ENCODE peak calls at places on chromosomes 11 and 22, in four cellular contexts. B is fibroblast of lung, R is caudate nucleus, H is right atrium auricular region. X is an unnamed sample.

GRCh38 chr11:35144103-35144741 is 5.3 kb downstream of the CD44 start:
- DNase-seq in B (peak; percentile 73), H (no peak), R (no peak), X (peak; percentile 84)

GRCh38 chr11:78812513-78813293 is 238.0 kb upstream of the NARS2 start:
- DNase-seq in B (peak; percentile 59), R (no peak), H (no peak), X (peak; percentile 57)

GRCh38 chr11:79342686-79343085 is 98.1 kb downstream of the TENM4 start:
- DNase-seq in R (no peak), B (no peak), H (no peak), X (no peak)

GRCh38 chr11:75384438-75385080 is 14.8 kb upstream of the RPS3 start:
- DNase-seq in R (peak; percentile 55), B (peak; percentile 66), H (peak; percentile 78), X (peak; percentile 47)

GRCh38 chr22:38202437-38203089 is 769 bp downstream of the MAFF start:
- DNase-seq in H (peak; percentile 93), R (peak; percentile 4), B (peak; percentile 94), X (peak; percentile 92)

GRCh38 chr11:28860898-28861297 is 752.7 kb downstream of the METTL15 start:
- DNase-seq in B (peak; percentile 63), R (no peak), H (no peak), X (peak; percentile 74)

GRCh38 chr11:13040969-13041561 is 31.9 kb downstream of the RASSF10 start:
- DNase-seq in H (no peak), B (no peak), R (no peak), X (no peak)

GRCh38 chr11:28738549-28738948 is 630.4 kb downstream of the METTL15 start:
- DNase-seq in R (no peak), B (no peak), H (no peak), X (peak; percentile 34)

GRCh38 chr11:88421530-88421929 is 84.0 kb upstream of the CTSC start:
- DNase-seq in H (no peak), R (no peak), B (no peak), X (peak; percentile 48)

GRCh38 chr11:70525466-70525865 is 127.1 kb downstream of the CTTN start:
- DNase-seq in R (no peak), B (no peak), H (no peak), X (no peak)

GRCh38 chr11:72635309-72635915 is 38.8 kb downstream of the PDE2A start:
- DNase-seq in H (no peak), R (no peak), B (no peak), X (no peak)

GRCh38 chr11:18371279-18371678 is 23.1 kb upstream of the LDHA start:
- DNase-seq in B (no peak), R (no peak), H (no peak), X (no peak)

GRCh38 chr11:76166314-76166713 is 40.0 kb downstream of the WNT11 start:
- DNase-seq in H (no peak), B (no peak), R (no peak), X (no peak)

GRCh38 chr22:47013861-47014635 is 251.6 kb downstream of the TBC1D22A start:
- DNase-seq in H (no peak), R (no peak), B (no peak), X (no peak)

GRCh38 chr11:23370580-23371275 is 510.5 kb upstream of the CCDC179 start:
- DNase-seq in B (no peak), R (no peak), H (no peak), X (peak; percentile 10)

GRCh38 chr22:33063611-33064010 is 5.4 kb upstream of the SYN3 start:
- DNase-seq in R (no peak), B (no peak), H (no peak), X (no peak)

GRCh38 chr11:92457250-92457649 is 232.6 kb downstream of the FAT3 start:
- DNase-seq in H (no peak), B (peak; percentile 65), R (no peak), X (peak; percentile 31)

GRCh38 chr22:22351366-22351765 is 106.8 kb downstream of the VPREB1 start:
- DNase-seq in H (no peak), R (no peak), B (no peak), X (no peak)

DNA sequence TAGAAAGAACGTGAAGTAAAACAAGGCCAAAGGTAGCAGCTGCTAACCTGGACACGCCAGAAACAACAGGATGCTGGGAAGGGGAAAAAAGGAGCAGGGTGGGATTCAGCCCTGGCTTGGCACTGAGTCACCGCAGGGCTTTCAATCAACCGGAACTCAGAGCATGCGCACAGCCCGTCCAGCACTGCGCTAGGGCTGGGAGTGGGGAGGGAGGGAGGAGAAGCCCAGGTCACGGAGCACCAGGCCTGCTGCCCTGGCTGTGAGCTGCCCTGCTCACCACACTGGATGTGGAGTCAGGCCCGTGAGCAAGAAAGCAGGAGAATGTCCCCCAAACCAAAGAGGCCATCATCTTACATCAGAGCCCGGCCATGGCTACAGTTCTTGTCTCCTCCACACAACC is 51.5 kb downstream of the APOL1 start:
- DNase-seq in B (no peak), R (no peak), H (no peak), X (peak; percentile 29)
- H3K27ac ChIP-seq in B (peak overlapping the region; percentile 51), R (no peak overlapping the region), H (peak overlapping the region; percentile 9), X (peak overlapping the region; percentile 50)

DNA sequence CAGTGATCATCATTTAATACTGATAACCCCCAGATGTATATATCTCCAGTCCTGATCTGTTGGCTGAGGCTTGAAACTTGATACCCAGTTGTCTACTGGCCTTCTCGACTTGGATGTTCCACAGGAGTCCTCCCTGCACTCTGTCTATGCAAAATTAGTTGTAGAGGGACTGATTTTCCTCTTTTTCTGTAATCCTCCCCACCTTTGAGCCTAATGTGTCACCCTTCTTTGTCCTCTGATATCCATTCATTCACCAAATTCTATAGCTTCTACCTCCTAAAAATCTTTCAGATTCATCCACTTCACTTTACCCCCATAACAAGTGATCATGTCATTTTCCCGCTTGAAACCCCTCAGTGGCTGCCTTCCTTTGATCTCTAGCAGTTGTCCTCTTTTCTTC is 16.4 kb downstream of the COA4 start:
- DNase-seq in B (no peak), H (no peak), R (no peak), X (no peak)
- H3K27ac ChIP-seq in B (no peak overlapping the region), H (no peak overlapping the region), R (no peak overlapping the region), X (no peak overlapping the region)

GRCh38 chr11:202490-202889 is 4.7 kb downstream of the BET1L start:
- DNase-seq in H (peak; percentile 36), B (no peak), R (no peak), X (no peak)
- H3K27ac ChIP-seq in H (no peak overlapping the region), B (no peak overlapping the region), R (no peak overlapping the region), X (no peak overlapping the region)

GRCh38 chr11:86041975-86042378 is 26.9 kb downstream of the PICALM start:
- DNase-seq in H (peak; percentile 82), B (peak; percentile 93), R (no peak), X (peak; percentile 94)

GRCh38 chr11:86047275-86047991 is 21.5 kb downstream of the PICALM start:
- DNase-seq in R (no peak), H (no peak), B (peak; percentile 73), X (peak; percentile 54)

GRCh38 chr11:86040919-86041318 is 28.0 kb downstream of the PICALM start:
- DNase-seq in R (no peak), B (no peak), H (no peak), X (no peak)

GRCh38 chr11:86046111-86046510 is 22.8 kb downstream of the PICALM start:
- DNase-seq in H (no peak), B (no peak), R (no peak), X (no peak)

GRCh38 chr11:86043765-86044534 is 24.9 kb downstream of the PICALM start:
- DNase-seq in R (no peak), H (no peak), B (no peak), X (no peak)
- H3K27ac ChIP-seq in R (peak overlapping the region; percentile 78), H (peak overlapping the region; percentile 37), B (no peak overlapping the region), X (no peak overlapping the region)